ENCODE peak calls at places on chromosomes 13 and 19, in nine cellular contexts. Q is Peyer's patch, O is SK-N-SH, B is BJ, Z is AG04450, M is left ventricle myocardium inferior, K is lower leg skin, W is GM06990, N is OCI-LY7. A is an unnamed sample.

GRCh38 chr13:113562866-113563265 is 21.7 kb upstream of the TFDP1 start:
- DNase-seq in Q (no peak), O (no peak), B (no peak), Z (no peak), M (no peak), K (no peak), W (no peak), N (no peak), A (no peak)

GRCh38 chr19:7916137-7916907 is 1.7 kb downstream of the TGFBR3L start:
- DNase-seq in Q (no peak), O (peak), B (no peak), Z (no peak), M (no peak), K (no peak), W (peak), N (peak), A (no peak)

GRCh38 chr19:19595171-19595701 is 23.3 kb downstream of the PBX4 start:
- DNase-seq in Q (no peak), O (peak), B (no peak), Z (no peak), M (no peak), K (peak), W (peak), N (no peak), A (peak)

GRCh38 chr19:40191836-40192646 is 815 bp downstream of the MAP3K10 start:
- DNase-seq in Q (no peak), O (peak), B (no peak), Z (no peak), M (no peak), K (no peak), W (no peak), N (peak), A (peak)

GRCh38 chr19:1293782-1294621 is 8.3 kb downstream of the EFNA2 start:
- DNase-seq in Q (no peak), O (no peak), B (no peak), Z (no peak), M (no peak), K (no peak), W (no peak), N (no peak), A (no peak)

GRCh38 chr13:110689041-110689440 is 16.9 kb downstream of the CARS2 start:
- DNase-seq in Q (no peak), O (no peak), B (no peak), Z (no peak), M (no peak), K (no peak), W (no peak), N (no peak), A (no peak)

GRCh38 chr19:11324079-11324661 is 15.3 kb downstream of the RAB3D start:
- DNase-seq in Q (peak), O (peak), B (peak), Z (peak), M (peak), K (peak), W (peak), N (peak), A (peak)

GRCh38 chr13:61275251-61275650 is 140.4 kb downstream of the PCDH20 start:
- DNase-seq in Q (no peak), O (no peak), B (no peak), Z (no peak), M (no peak), K (no peak), W (no peak), N (no peak), A (no peak)

GRCh38 chr13:72728290-72728605 is 525 bp downstream of the BORA start:
- DNase-seq in Q (no peak), O (no peak), B (no peak), Z (no peak), M (no peak), K (no peak), W (no peak), N (no peak), A (no peak)

GRCh38 chr13:20526664-20527063 is 1.0 kb upstream of the CRYL1 start:
- DNase-seq in Q (no peak), O (no peak), B (no peak), Z (no peak), M (no peak), K (no peak), W (no peak), N (no peak), A (peak)

GRCh38 chr19:16463991-16464575 is 7.7 kb downstream of the EPS15L1 start:
- DNase-seq in Q (no peak), O (peak), B (no peak), Z (no peak), M (no peak), K (no peak), W (no peak), N (no peak), A (peak)

GRCh38 chr19:16825312-16826168 is 3.7 kb upstream of the SIN3B start:
- DNase-seq in Q (no peak), O (peak), B (no peak), Z (peak), M (peak), K (peak), W (no peak), N (no peak), A (peak)

GRCh38 chr13:42272776-42273175 is 824 bp downstream of the AKAP11 start:
- DNase-seq in Q (no peak), O (no peak), B (no peak), Z (no peak), M (no peak), K (no peak), W (no peak), N (no peak), A (no peak)

GRCh38 chr13:49046002-49046401 is 70.3 kb downstream of the FNDC3A start:
- DNase-seq in Q (no peak), O (no peak), B (no peak), Z (no peak), M (no peak), K (no peak), W (no peak), N (no peak), A (peak)

GRCh38 chr19:45558399-45558878 is 26.2 kb downstream of the OPA3 start:
- DNase-seq in Q (peak), O (peak), B (no peak), Z (no peak), M (no peak), K (peak), W (peak), N (peak), A (peak)

GRCh38 chr13:113837554-113838355 is 26.1 kb downstream of the GAS6 start:
- DNase-seq in Q (peak), O (peak), B (peak), Z (peak), M (peak), K (peak), W (no peak), N (no peak), A (peak)

GRCh38 chr19:5452594-5453565 is 2.3 kb upstream of the ZNRF4 start:
- DNase-seq in Q (no peak), O (peak), B (no peak), Z (no peak), M (no peak), K (no peak), W (no peak), N (peak), A (peak)

GRCh38 chr13:59546178-59546577 is 617.5 kb downstream of the DIAPH3 start:
- DNase-seq in Q (no peak), O (no peak), B (no peak), Z (no peak), M (no peak), K (no peak), W (no peak), N (no peak), A (no peak)
- H3K4me3 ChIP-seq in Q (no peak), O (no peak), B (no peak), Z (no peak), M (no peak), K (no peak), W (no peak), N (no peak), A (no peak)

DNA sequence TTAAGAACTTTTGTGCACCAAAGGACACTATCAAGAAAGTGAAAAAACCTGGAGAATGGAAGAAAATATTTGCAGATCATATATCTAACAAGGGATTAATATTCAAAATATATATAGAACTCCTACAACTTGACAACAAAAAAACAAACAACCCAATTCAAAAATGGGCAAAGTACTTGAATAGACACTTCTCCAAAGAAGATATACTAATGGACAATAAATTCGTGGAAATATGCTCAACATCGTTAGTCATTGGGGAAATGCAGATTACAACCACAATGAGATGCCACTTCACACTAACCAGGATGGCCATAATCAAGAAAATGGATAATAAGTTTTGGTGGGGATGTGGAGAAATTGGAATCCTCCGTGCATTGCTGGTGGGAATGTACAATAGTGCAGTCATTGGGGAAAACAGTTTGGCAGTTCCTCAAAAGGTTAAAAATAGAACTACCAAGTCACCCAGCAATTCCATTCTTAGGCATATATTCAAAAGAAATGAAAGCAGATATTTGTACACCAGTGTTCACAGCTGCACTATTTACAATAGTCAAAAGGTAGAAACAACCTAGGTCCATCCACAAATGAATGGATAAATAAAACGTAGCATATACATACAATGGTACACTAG is 2.2 kb upstream of the LSR start:
- DNase-seq in Q (no peak), O (no peak), B (no peak), Z (no peak), M (no peak), K (no peak), W (no peak), N (no peak), A (no peak)
- H3K4me3 ChIP-seq in Q (no peak), O (no peak), B (no peak), Z (no peak), M (no peak), K (no peak), W (no peak), N (peak), A (no peak)

GRCh38 chr19:43779820-43780219 is 953 bp downstream of the KCNN4 start:
- DNase-seq in Q (no peak), O (no peak), B (no peak), Z (no peak), M (no peak), K (no peak), W (no peak), N (peak), A (no peak)
- H3K4me3 ChIP-seq in Q (peak), O (no peak), B (no peak), Z (no peak), M (no peak), K (no peak), W (peak), N (peak), A (no peak)

GRCh38 chr19:38812004-38812840 is 523 bp downstream of the LGALS4 start:
- DNase-seq in Q (no peak), O (peak), B (no peak), Z (no peak), M (no peak), K (no peak), W (no peak), N (no peak), A (no peak)

GRCh38 chr19:38813323-38813722 is 578 bp upstream of the LGALS4 start:
- DNase-seq in Q (no peak), O (no peak), B (no peak), Z (no peak), M (no peak), K (no peak), W (no peak), N (no peak), A (no peak)

GRCh38 chr19:38815059-38816001 is 2.6 kb upstream of the LGALS4 start:
- DNase-seq in Q (no peak), O (peak), B (no peak), Z (no peak), M (no peak), K (no peak), W (no peak), N (no peak), A (no peak)

GRCh38 chr19:38809592-38810252 is 3.0 kb downstream of the LGALS4 start:
- DNase-seq in Q (no peak), O (no peak), B (no peak), Z (no peak), M (no peak), K (no peak), W (no peak), N (no peak), A (no peak)

GRCh38 chr19:38812841-38813320 is at the start of gene LGALS4:
- DNase-seq in Q (no peak), O (peak), B (no peak), Z (no peak), M (no peak), K (no peak), W (no peak), N (no peak), A (no peak)
- H3K4me3 ChIP-seq in Q (peak), O (no peak), B (no peak), Z (no peak), M (no peak), K (no peak), W (no peak), N (no peak), A (no peak)